ENCODE peak calls at places on chromosomes 12 and 14, in eight cellular contexts. R is NB4; D is fibroblast of lung; C is colonic mucosa; P is keratinocyte; U is DND-41; V is mammary epithelial cell; I is naive thymus-derived CD4-positive, alpha-beta T cell. E is an unnamed sample.

GRCh38 chr12:94416613-94417012 is 43.1 kb downstream of the CEP83 start:
- DNase-seq in D (no peak), C (no peak), U (no peak), V (no peak), I (no peak), P (no peak), R (no peak), E (no peak)

GRCh38 chr12:2097617-2098016 is 44.8 kb downstream of the CACNA1C start:
- DNase-seq in I (no peak), C (no peak), V (no peak), P (no peak), D (no peak), U (no peak), R (no peak), E (no peak)

GRCh38 chr12:110501378-110501721 is 561 bp downstream of the VPS29 start:
- DNase-seq in D (peak), R (no peak), P (no peak), U (peak), C (peak), I (no peak), V (peak), E (no peak)

GRCh38 chr12:67663121-67663520 is 14.6 kb downstream of the DYRK2 start:
- DNase-seq in U (no peak), V (no peak), R (no peak), D (peak), C (no peak), I (no peak), P (no peak), E (peak)

GRCh38 chr12:69274861-69275260 is 35.5 kb downstream of the CPSF6 start:
- DNase-seq in I (no peak), D (peak), U (no peak), C (no peak), V (peak), R (no peak), P (no peak), E (peak)

GRCh38 chr14:21055473-21056117 is 2.0 kb upstream of the RNASE8 start:
- DNase-seq in V (no peak), D (no peak), C (peak), I (no peak), U (no peak), R (no peak), P (no peak), E (no peak)

GRCh38 chr14:77372304-77372841 is 4.5 kb downstream of the TMED8 start:
- DNase-seq in P (no peak), I (no peak), R (no peak), U (no peak), D (peak), C (no peak), V (no peak), E (peak)

GRCh38 chr14:51862171-51862838 is 1.9 kb downstream of the GNG2 start:
- DNase-seq in V (no peak), C (no peak), P (no peak), D (peak), U (peak), R (no peak), I (no peak), E (no peak)

GRCh38 chr14:95057147-95057546 is 100.2 kb downstream of the DICER1 start:
- DNase-seq in U (no peak), C (no peak), I (no peak), D (no peak), P (no peak), V (no peak), R (no peak), E (no peak)

GRCh38 chr12:110073049-110073831 is 24.9 kb upstream of the C12orf76 start:
- DNase-seq in I (peak), D (peak), R (no peak), P (no peak), C (peak), V (peak), U (peak), E (peak)

GRCh38 chr12:26255893-26256645 is 60.7 kb downstream of the SSPN start:
- DNase-seq in I (no peak), P (no peak), V (no peak), C (no peak), U (no peak), D (peak), R (no peak), E (no peak)

GRCh38 chr14:22614240-22614799 is 16.2 kb downstream of the ABHD4 start:
- DNase-seq in C (peak), R (peak), D (peak), P (peak), I (no peak), V (peak), U (no peak), E (peak)

GRCh38 chr14:103382375-103382774 is 2.8 kb upstream of the MARK3 start:
- DNase-seq in V (peak), C (no peak), R (peak), P (peak), D (peak), U (no peak), I (no peak), E (peak)

GRCh38 chr14:30608533-30609006 is 13.5 kb upstream of the SCFD1 start:
- DNase-seq in C (no peak), D (peak), V (peak), P (no peak), R (no peak), U (no peak), I (no peak), E (no peak)

GRCh38 chr14:105281354-105282097 is 19.3 kb downstream of the BRF1 start:
- DNase-seq in V (peak), R (peak), U (no peak), I (peak), C (no peak), D (peak), P (no peak), E (peak)

GRCh38 chr12:106840217-106840616 is 65.7 kb downstream of the RIC8B start:
- DNase-seq in U (no peak), V (no peak), P (no peak), C (no peak), I (no peak), D (peak), R (peak), E (peak)

GRCh38 chr14:100607611-100607956 is 20.4 kb upstream of the BEGAIN start:
- DNase-seq in C (no peak), V (no peak), D (no peak), U (no peak), P (no peak), I (no peak), R (no peak), E (no peak)

GRCh38 chr12:6336859-6337744 is 4.8 kb downstream of the TNFRSF1A start:
- DNase-seq in P (no peak), I (peak), R (peak), D (no peak), U (peak), V (no peak), C (no peak), E (peak)

GRCh38 chr12:10554971-10555481 is 49.3 kb downstream of the EIF2S3B start:
- DNase-seq in P (no peak), C (no peak), V (no peak), R (no peak), D (no peak), I (no peak), U (peak), E (no peak)

GRCh38 chr12:32273063-32273521 is 126.3 kb upstream of the FGD4 start:
- DNase-seq in V (no peak), I (peak), U (no peak), C (peak), P (no peak), R (no peak), D (peak), E (peak)

GRCh38 chr14:79598339-79598738 is 613.0 kb downstream of the DIO2 start:
- DNase-seq in R (no peak), V (no peak), D (peak), C (no peak), I (no peak), U (no peak), P (no peak), E (peak)

GRCh38 chr14:74980746-74981661 is 21.7 kb upstream of the EIF2B2 start:
- DNase-seq in I (no peak), R (no peak), V (no peak), D (peak), P (no peak), U (no peak), C (no peak), E (peak)

GRCh38 chr14:61321385-61322010 is at the start of gene PRKCH:
- DNase-seq in I (peak), D (peak), C (peak), V (peak), R (no peak), P (peak), U (peak), E (peak)

GRCh38 chr14:32307881-32308582 is 21.1 kb upstream of the AKAP6 start:
- DNase-seq in D (no peak), V (peak), I (no peak), P (peak), U (no peak), C (peak), R (no peak), E (no peak)

GRCh38 chr14:32682219-32682618 is 256.5 kb upstream of the NPAS3 start:
- DNase-seq in D (peak), U (no peak), C (no peak), R (no peak), P (no peak), V (no peak), I (no peak), E (no peak)

GRCh38 chr12:13093850-13094225 is 9.6 kb downstream of the GSG1 start:
- DNase-seq in R (no peak), C (no peak), V (no peak), U (no peak), I (no peak), P (no peak), D (peak), E (no peak)

GRCh38 chr14:103501921-103502669 is 20.5 kb downstream of the CKB start:
- DNase-seq in I (no peak), D (no peak), V (peak), U (no peak), R (no peak), C (no peak), P (no peak), E (peak)

GRCh38 chr12:89087876-89088275 is 264.4 kb downstream of the DUSP6 start:
- DNase-seq in U (no peak), I (no peak), C (no peak), R (no peak), D (no peak), V (no peak), P (no peak), E (no peak)

GRCh38 chr14:42665083-42665482 is 1058.4 kb downstream of the LRFN5 start:
- DNase-seq in P (no peak), U (no peak), C (no peak), D (no peak), R (no peak), V (no peak), I (no peak), E (no peak)

GRCh38 chr14:51849095-51849494 is 11.3 kb upstream of the GNG2 start:
- DNase-seq in D (peak), I (no peak), P (no peak), R (no peak), C (no peak), U (no peak), V (peak), E (no peak)

DNA sequence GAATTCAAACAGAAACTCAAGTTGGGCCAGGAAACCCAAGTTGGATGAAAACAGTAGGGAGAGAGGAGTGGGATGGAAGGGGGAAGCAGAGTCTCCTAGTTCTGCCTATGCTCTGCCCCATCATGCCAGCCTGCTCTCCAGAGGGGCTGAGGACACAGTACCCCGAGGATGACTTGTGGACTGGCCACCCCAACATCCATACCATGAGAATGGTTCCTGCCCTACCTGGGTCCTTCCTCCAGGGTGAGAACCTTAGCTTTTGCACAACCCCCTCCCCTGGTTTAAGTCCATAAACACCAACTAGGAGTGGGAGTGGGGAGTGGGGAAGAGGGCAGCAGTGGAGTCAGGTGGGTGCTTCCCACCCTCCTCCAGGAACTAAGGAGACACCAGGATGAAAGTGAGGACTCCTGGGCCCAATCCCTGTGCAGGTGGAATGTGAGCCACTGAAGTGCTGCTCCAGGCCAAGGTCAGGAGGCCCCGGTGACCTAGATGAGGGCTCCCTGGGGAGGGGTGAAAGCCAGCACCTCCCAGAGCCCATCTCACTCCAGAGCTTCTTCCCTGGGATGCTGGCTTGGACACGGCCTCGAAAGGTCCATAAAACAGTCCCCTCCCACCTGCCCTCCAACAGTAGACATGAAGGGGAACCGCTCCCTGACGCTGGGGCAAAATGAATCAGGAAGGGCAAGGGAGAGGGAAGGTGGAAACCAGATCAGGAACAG is 6.6 kb downstream of the ZNF385A start:
- DNase-seq in R (no peak), D (no peak), U (no peak), P (no peak), I (no peak), V (no peak), C (no peak), E (peak)
- H3K4me3 ChIP-seq in R (no peak), D (no peak), U (no peak), P (no peak), I (no peak), V (no peak), C (peak), E (no peak)

GRCh38 chr14:37858733-37859132 is 263.3 kb downstream of the TTC6 start:
- DNase-seq in V (no peak), R (no peak), D (no peak), C (no peak), I (no peak), P (no peak), U (no peak), E (no peak)
- H3K4me3 ChIP-seq in V (no peak), R (no peak), D (no peak), C (no peak), I (no peak), P (no peak), U (no peak), E (no peak)

GRCh38 chr12:57241556-57242310 is 9.3 kb downstream of the STAC3 start:
- DNase-seq in I (no peak), D (no peak), U (no peak), V (no peak), C (no peak), R (no peak), P (no peak), E (peak)

GRCh38 chr12:57239587-57240068 is 10.1 kb downstream of the SHMT2 start:
- DNase-seq in D (no peak), U (no peak), V (peak), I (no peak), C (no peak), R (no peak), P (no peak), E (no peak)

GRCh38 chr12:57240069-57240921 is 10.7 kb downstream of the STAC3 start:
- DNase-seq in U (peak), I (peak), D (peak), C (no peak), R (peak), V (peak), P (no peak), E (peak)

GRCh38 chr12:57242329-57242690 is 8.7 kb downstream of the STAC3 start:
- DNase-seq in U (no peak), V (no peak), D (no peak), P (no peak), C (no peak), I (no peak), R (no peak), E (peak)

GRCh38 chr12:57240926-57241555 is 9.9 kb downstream of the STAC3 start:
- DNase-seq in C (no peak), V (no peak), U (no peak), P (no peak), I (no peak), D (no peak), R (peak), E (peak)
- H3K4me3 ChIP-seq in C (no peak), V (peak), U (no peak), P (peak), I (peak), D (peak), R (no peak), E (peak)

DNA sequence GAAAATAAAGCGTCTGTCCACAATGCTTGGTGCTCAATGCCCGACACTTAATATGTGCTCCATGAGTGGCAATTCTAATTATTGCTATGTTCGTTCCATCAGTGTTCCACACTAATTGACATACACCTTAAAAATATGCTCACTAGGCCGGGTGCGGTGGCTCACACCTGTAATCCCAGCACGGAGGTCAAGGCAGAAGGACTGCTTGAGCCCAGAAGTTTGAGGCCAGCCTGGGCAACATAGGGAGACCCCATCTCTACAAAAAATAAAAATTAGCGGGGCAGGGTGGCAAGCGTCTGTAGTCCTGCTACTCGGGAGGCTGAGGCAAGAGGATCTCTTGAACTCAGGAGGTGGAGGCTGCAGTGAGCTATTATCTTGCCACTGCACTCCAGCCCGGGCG is 635 bp upstream of the HECTD4 start:
- DNase-seq in I (no peak), V (no peak), C (peak), R (no peak), P (no peak), D (no peak), U (no peak), E (no peak)
- H3K4me3 ChIP-seq in I (peak), V (no peak), C (peak), R (peak), P (peak), D (peak), U (peak), E (peak)

GRCh38 chr12:104495786-104496185 is 39.0 kb downstream of the CHST11 start:
- DNase-seq in U (no peak), R (no peak), D (peak), P (no peak), C (no peak), I (no peak), V (no peak), E (no peak)

GRCh38 chr12:104493504-104493903 is 36.8 kb downstream of the CHST11 start:
- DNase-seq in D (no peak), V (no peak), I (no peak), P (no peak), U (no peak), C (no peak), R (no peak), E (no peak)

GRCh38 chr12:104494137-104494815 is 37.5 kb downstream of the CHST11 start:
- DNase-seq in P (no peak), C (no peak), U (peak), I (peak), D (peak), R (peak), V (no peak), E (peak)

GRCh38 chr12:104496336-104496735 is 39.6 kb downstream of the CHST11 start:
- DNase-seq in R (no peak), U (no peak), C (no peak), D (no peak), I (no peak), P (no peak), V (no peak), E (no peak)

GRCh38 chr12:104494816-104495158 is 38.0 kb downstream of the CHST11 start:
- DNase-seq in D (no peak), I (peak), R (peak), U (no peak), V (no peak), C (no peak), P (no peak), E (no peak)
- H3K4me3 ChIP-seq in D (no peak), I (peak), R (no peak), U (no peak), V (no peak), C (no peak), P (no peak), E (peak)

GRCh38 chr14:89308232-89308959 is 108.6 kb downstream of the FOXN3 start:
- DNase-seq in U (no peak), R (peak), P (no peak), C (no peak), V (no peak), D (peak), I (no peak), E (peak)

GRCh38 chr14:89307409-89307808 is 109.6 kb downstream of the FOXN3 start:
- DNase-seq in P (no peak), U (no peak), V (no peak), I (no peak), D (no peak), C (no peak), R (no peak), E (no peak)

GRCh38 chr14:89312937-89313336 is 104.1 kb downstream of the FOXN3 start:
- DNase-seq in I (no peak), P (no peak), C (no peak), R (no peak), D (no peak), U (no peak), V (no peak), E (no peak)

GRCh38 chr14:89309670-89310177 is 107.3 kb downstream of the FOXN3 start:
- DNase-seq in R (no peak), C (no peak), D (no peak), U (no peak), V (no peak), P (no peak), I (no peak), E (no peak)

GRCh38 chr14:89310211-89310610 is 106.8 kb downstream of the FOXN3 start:
- DNase-seq in C (no peak), I (no peak), P (no peak), U (no peak), R (no peak), V (no peak), D (no peak), E (no peak)
- H3K4me3 ChIP-seq in C (no peak), I (no peak), P (no peak), U (no peak), R (no peak), V (no peak), D (no peak), E (no peak)